ENCODE peak calls at places on chromosomes 4 and X, in seven cellular contexts. G, F, Z, R, D, X and P are unnamed samples.

GRCh38 chr4:151575646-151576045 is 166.7 kb downstream of the FHIP1A start:
- DNase-seq in X (no peak), F (no peak), Z (no peak), D (no peak), G (no peak), R (no peak), P (no peak)

GRCh38 chr4:120683902-120684540 is 238.5 kb downstream of the PRDM5 start:
- DNase-seq in X (no peak), R (no peak), G (no peak), Z (no peak), F (no peak), D (no peak), P (no peak)

GRCh38 chrX:153817291-153817690 is 13.1 kb downstream of the PDZD4 start:
- DNase-seq in X (no peak), R (no peak), F (no peak), D (no peak), Z (no peak), G (no peak), P (no peak)

GRCh38 chrX:5876984-5877655 is 351.5 kb downstream of the NLGN4X start:
- DNase-seq in G (no peak), D (no peak), X (peak; percentile 70), F (no peak), Z (no peak), R (no peak), P (no peak)

GRCh38 chrX:44872319-44872816 is 620 bp upstream of the KDM6A start:
- DNase-seq in X (no peak), R (no peak), Z (peak; percentile 61), F (no peak), G (no peak), D (peak; percentile 61), P (no peak)

GRCh38 chr4:152810715-152811287 is 31.0 kb downstream of the ARFIP1 start:
- DNase-seq in D (no peak), X (no peak), R (no peak), Z (no peak), F (no peak), G (no peak), P (peak; percentile 1)

GRCh38 chr4:40750461-40751258 is 905 bp downstream of the NSUN7 start:
- DNase-seq in R (no peak), F (peak; percentile 64), X (peak; percentile 80), G (no peak), Z (no peak), D (no peak), P (no peak)

GRCh38 chr4:176256921-176257320 is 12.1 kb downstream of the ASB5 start:
- DNase-seq in F (no peak), R (no peak), X (no peak), Z (no peak), G (no peak), D (no peak), P (no peak)

GRCh38 chrX:110442631-110443030 is 84.0 kb downstream of the RTL9 start:
- DNase-seq in D (no peak), G (no peak), Z (no peak), R (no peak), X (peak; percentile 79), F (no peak), P (no peak)

GRCh38 chr4:53235547-53235946 is 130.3 kb downstream of the SCFD2 start:
- DNase-seq in R (no peak), D (no peak), X (no peak), Z (no peak), F (no peak), G (peak; percentile 61), P (no peak)

GRCh38 chrX:134631404-134632346 is 26.6 kb downstream of the PLAC1 start:
- DNase-seq in G (no peak), R (no peak), D (no peak), X (no peak), F (no peak), Z (no peak), P (no peak)

GRCh38 chr4:83075271-83075670 is 39.3 kb downstream of the PLAC8 start:
- DNase-seq in R (no peak), X (no peak), Z (no peak), F (no peak), D (no peak), G (no peak), P (no peak)

GRCh38 chr4:56958111-56958517 is 19.3 kb downstream of the NOA1 start:
- DNase-seq in D (peak; percentile 65), X (no peak), G (no peak), F (no peak), Z (peak; percentile 77), R (no peak), P (peak; percentile 87)

GRCh38 chr4:171947389-171947788 is 134.2 kb downstream of the GALNTL6 start:
- DNase-seq in X (no peak), Z (no peak), D (no peak), R (no peak), F (no peak), G (no peak), P (no peak)

GRCh38 chrX:132815643-132816042 is 142.8 kb downstream of the HS6ST2 start:
- DNase-seq in X (no peak), F (no peak), G (no peak), R (no peak), D (no peak), Z (no peak), P (no peak)

GRCh38 chr4:136441629-136442282 is 1090.5 kb downstream of the PCDH18 start:
- DNase-seq in X (no peak), D (no peak), F (no peak), G (no peak), R (no peak), Z (no peak), P (no peak)

GRCh38 chr4:102599455-102599854 is 98.3 kb downstream of the NFKB1 start:
- DNase-seq in G (no peak), D (no peak), F (no peak), Z (no peak), X (no peak), R (no peak), P (no peak)

GRCh38 chrX:154056739-154057367 is 37.2 kb upstream of the IRAK1 start:
- DNase-seq in D (no peak), Z (no peak), R (no peak), X (no peak), G (no peak), F (no peak), P (no peak)

GRCh38 chr4:69056921-69057562 is 39.2 kb upstream of the UGT2B7 start:
- DNase-seq in F (no peak), D (no peak), R (no peak), X (no peak), Z (no peak), G (no peak), P (peak; percentile 51)

GRCh38 chr4:17497890-17498523 is 13.9 kb downstream of the QDPR start:
- DNase-seq in F (no peak), G (no peak), X (no peak), D (no peak), Z (no peak), R (no peak), P (no peak)

GRCh38 chr4:56445699-56446098 is 9.6 kb downstream of the PAICS start:
- DNase-seq in D (no peak), F (no peak), Z (no peak), R (no peak), X (no peak), G (no peak), P (no peak)

GRCh38 chr4:124936427-124936826 is 223.9 kb upstream of the ANKRD50 start:
- DNase-seq in G (no peak), D (peak; percentile 83), Z (peak; percentile 47), X (no peak), R (no peak), F (no peak), P (no peak)

GRCh38 chrX:13689519-13690211 is 737 bp downstream of the RAB9A start:
- DNase-seq in Z (no peak), F (no peak), R (no peak), G (no peak), X (no peak), D (no peak), P (no peak)

GRCh38 chr4:147735413-147736301 is 3.8 kb downstream of the ARHGAP10 start:
- DNase-seq in G (no peak), D (no peak), F (no peak), R (no peak), X (no peak), Z (no peak), P (no peak)
- H3K27me3 ChIP-seq in G (no peaks in the 10 kb centered on the region), D (no peaks in the 10 kb centered on the region), F (no peaks in the 10 kb centered on the region), R (no peaks in the 10 kb centered on the region), X (peaks cover 11% of the 10 kb centered on the region), Z (peaks cover 9% of the 10 kb centered on the region), P (no peaks in the 10 kb centered on the region)

DNA sequence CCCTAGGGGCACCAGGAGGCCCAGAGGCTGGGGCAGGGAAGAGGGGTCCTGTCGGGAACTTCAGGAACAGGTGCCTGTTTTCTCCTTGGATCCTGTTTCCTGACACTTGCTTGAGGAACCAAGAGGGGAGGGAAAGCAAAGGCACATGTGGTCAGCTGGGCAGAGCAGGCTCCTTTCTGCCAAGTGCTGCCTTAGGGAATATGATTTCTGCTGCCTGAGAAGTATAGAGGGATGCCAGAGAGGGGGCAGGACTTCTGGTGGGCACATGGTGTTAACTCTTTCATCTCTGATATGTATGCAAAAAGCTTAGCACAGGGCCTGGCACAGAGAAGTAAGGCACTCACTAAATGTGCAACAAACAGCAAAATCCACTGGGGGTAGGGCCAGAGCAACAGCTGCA is 51.2 kb upstream of the PJA1 start:
- DNase-seq in R (no peak), Z (no peak), F (no peak), G (no peak), X (no peak), D (no peak), P (no peak)
- H3K27me3 ChIP-seq in R (no peaks in the 10 kb centered on the region), Z (no peaks in the 10 kb centered on the region), F (no peaks in the 10 kb centered on the region), G (peaks cover 5% of the 10 kb centered on the region), X (no peaks in the 10 kb centered on the region), D (no peaks in the 10 kb centered on the region), P (peaks cover 2% of the 10 kb centered on the region)

GRCh38 chr4:184422378-184422777 is 52.0 kb downstream of the IRF2 start:
- DNase-seq in D (no peak), Z (no peak), G (no peak), X (no peak), F (no peak), R (no peak), P (no peak)
- H3K27me3 ChIP-seq in D (no peaks in the 10 kb centered on the region), Z (no peaks in the 10 kb centered on the region), G (no peaks in the 10 kb centered on the region), X (no peaks in the 10 kb centered on the region), F (no peaks in the 10 kb centered on the region), R (no peaks in the 10 kb centered on the region), P (no peaks in the 10 kb centered on the region)

DNA sequence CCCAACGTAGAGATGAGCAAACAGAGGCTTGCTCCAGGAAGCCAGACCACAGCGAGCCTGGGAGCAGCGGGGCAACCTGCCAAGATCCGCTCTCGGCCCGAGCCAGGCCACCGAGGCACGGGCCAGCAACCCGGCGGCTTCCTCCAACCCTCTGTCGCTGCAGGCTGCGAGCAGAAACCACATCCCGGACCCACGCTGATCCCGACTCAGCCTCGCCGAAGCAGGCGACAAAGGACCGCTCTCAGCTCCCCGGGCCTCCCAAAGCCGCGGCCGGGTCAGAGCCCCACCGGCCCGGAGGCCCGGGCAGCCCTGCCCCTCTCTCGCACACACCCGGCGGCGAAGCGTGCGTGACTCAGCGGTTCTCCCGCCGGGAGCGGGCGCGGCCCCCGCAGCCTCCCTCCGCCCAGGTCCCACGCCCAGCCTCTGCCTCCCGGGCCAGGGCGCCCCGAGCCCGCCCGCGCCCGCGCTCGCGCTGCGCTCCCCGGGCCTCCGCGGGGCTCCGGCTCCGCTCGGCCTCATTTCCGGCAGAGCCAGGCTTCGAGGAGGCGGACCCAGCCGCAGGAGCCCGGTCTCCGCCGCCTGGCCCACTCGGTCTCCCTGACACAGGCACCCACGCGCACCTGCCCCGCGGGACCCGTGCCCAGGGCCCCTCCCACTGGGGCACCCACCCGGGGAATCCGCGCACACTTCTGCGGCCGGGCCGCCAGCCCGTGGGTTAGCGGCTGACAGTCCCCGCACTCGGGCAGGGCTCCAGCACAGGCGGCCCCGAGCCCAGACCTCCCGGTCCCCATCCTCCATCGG is 1.7 kb downstream of the PPP2R2C start:
- DNase-seq in F (peak; percentile 45), D (peak; percentile 48), X (peak; percentile 84), G (no peak), Z (no peak), R (no peak), P (no peak)
- H3K27me3 ChIP-seq in F (no peaks in the 10 kb centered on the region), D (peaks cover 93% of the 10 kb centered on the region), X (peaks cover 46% of the 10 kb centered on the region), G (no peaks in the 10 kb centered on the region), Z (peaks cover 95% of the 10 kb centered on the region), R (peaks cover 58% of the 10 kb centered on the region), P (peaks cover 53% of the 10 kb centered on the region)